ENCODE peak calls at places on chromosomes 16 and 17, in eight cellular contexts. One of them, this sample, is unnamed.

GRCh38 chr17:10048951-10049350 is 143.9 kb upstream of the RCVRN start:
- DNase-seq in heart left ventricle: no peak
- DNase-seq in right lobe of liver: no peak
- DNase-seq in GM12878: no peak
- DNase-seq in body of pancreas: no peak
- DNase-seq in stomach: no peak
- DNase-seq in A549: no peak
- DNase-seq in esophagus squamous epithelium: no peak
- DNase-seq in this sample: no peak

GRCh38 chr17:80051681-80052080 is 15.2 kb downstream of the CCDC40 start:
- DNase-seq in heart left ventricle: no peak
- DNase-seq in body of pancreas: no peak
- DNase-seq in right lobe of liver: no peak
- DNase-seq in GM12878: no peak
- DNase-seq in stomach: no peak
- DNase-seq in A549: no peak
- DNase-seq in esophagus squamous epithelium: no peak
- DNase-seq in this sample: no peak

GRCh38 chr17:49862781-49863331 is 15.0 kb upstream of the TAC4 start:
- DNase-seq in esophagus squamous epithelium: no peak
- DNase-seq in GM12878: no peak
- DNase-seq in right lobe of liver: no peak
- DNase-seq in stomach: no peak
- DNase-seq in body of pancreas: no peak
- DNase-seq in heart left ventricle: no peak
- DNase-seq in A549: no peak
- DNase-seq in this sample: no peak

GRCh38 chr16:83365166-83365565 is 442.6 kb upstream of the HSBP1 start:
- DNase-seq in right lobe of liver: no peak
- DNase-seq in GM12878: no peak
- DNase-seq in stomach: no peak
- DNase-seq in esophagus squamous epithelium: no peak
- DNase-seq in A549: no peak
- DNase-seq in body of pancreas: no peak
- DNase-seq in heart left ventricle: no peak
- DNase-seq in this sample: no peak

GRCh38 chr17:56908061-56908542 is 5.7 kb downstream of the TRIM25 start:
- DNase-seq in right lobe of liver: peak; percentile 61
- DNase-seq in stomach: peak; percentile 58
- DNase-seq in esophagus squamous epithelium: no peak
- DNase-seq in A549: peak; percentile 53
- DNase-seq in heart left ventricle: peak; percentile 36
- DNase-seq in GM12878: peak; percentile 60
- DNase-seq in body of pancreas: no peak
- DNase-seq in this sample: no peak

GRCh38 chr17:69828087-69828486 is 246.9 kb upstream of the KCNJ16 start:
- DNase-seq in right lobe of liver: no peak
- DNase-seq in stomach: peak; percentile 43
- DNase-seq in GM12878: no peak
- DNase-seq in body of pancreas: peak; percentile 34
- DNase-seq in esophagus squamous epithelium: no peak
- DNase-seq in A549: no peak
- DNase-seq in heart left ventricle: peak; percentile 62
- DNase-seq in this sample: no peak

GRCh38 chr17:11644265-11645212 is 46.3 kb downstream of the DNAH9 start:
- DNase-seq in heart left ventricle: peak; percentile 73
- DNase-seq in stomach: peak; percentile 72
- DNase-seq in A549: peak; percentile 82
- DNase-seq in esophagus squamous epithelium: no peak
- DNase-seq in GM12878: no peak
- DNase-seq in body of pancreas: peak; percentile 89
- DNase-seq in right lobe of liver: peak; percentile 75
- DNase-seq in this sample: peak; percentile 55

GRCh38 chr17:27504188-27504995 is 48.1 kb downstream of the KSR1 start:
- DNase-seq in body of pancreas: peak; percentile 58
- DNase-seq in heart left ventricle: no peak
- DNase-seq in GM12878: no peak
- DNase-seq in right lobe of liver: no peak
- DNase-seq in stomach: no peak
- DNase-seq in A549: no peak
- DNase-seq in esophagus squamous epithelium: no peak
- DNase-seq in this sample: no peak

GRCh38 chr17:20010099-20010863 is 1.1 kb downstream of the SPECC1 start:
- DNase-seq in esophagus squamous epithelium: no peak
- DNase-seq in heart left ventricle: peak; percentile 33
- DNase-seq in body of pancreas: peak; percentile 62
- DNase-seq in stomach: peak; percentile 45
- DNase-seq in right lobe of liver: no peak
- DNase-seq in A549: peak; percentile 90
- DNase-seq in GM12878: no peak
- DNase-seq in this sample: peak; percentile 33

GRCh38 chr17:41424111-41424635 is at the start of gene KRT37:
- DNase-seq in body of pancreas: no peak
- DNase-seq in heart left ventricle: no peak
- DNase-seq in GM12878: no peak
- DNase-seq in esophagus squamous epithelium: no peak
- DNase-seq in right lobe of liver: no peak
- DNase-seq in A549: no peak
- DNase-seq in stomach: no peak
- DNase-seq in this sample: no peak

GRCh38 chr16:86775401-86775985 is 197.1 kb downstream of the FOXL1 start:
- DNase-seq in right lobe of liver: no peak
- DNase-seq in A549: no peak
- DNase-seq in GM12878: no peak
- DNase-seq in esophagus squamous epithelium: no peak
- DNase-seq in heart left ventricle: no peak
- DNase-seq in body of pancreas: no peak
- DNase-seq in stomach: no peak
- DNase-seq in this sample: no peak

GRCh38 chr16:24580665-24581064 is 41.3 kb downstream of the RBBP6 start:
- DNase-seq in right lobe of liver: no peak
- DNase-seq in esophagus squamous epithelium: no peak
- DNase-seq in GM12878: no peak
- DNase-seq in stomach: no peak
- DNase-seq in heart left ventricle: no peak
- DNase-seq in body of pancreas: no peak
- DNase-seq in A549: peak; percentile 37
- DNase-seq in this sample: no peak

GRCh38 chr16:24102120-24102740 is 153.9 kb upstream of the CACNG3 start:
- DNase-seq in esophagus squamous epithelium: no peak
- DNase-seq in stomach: no peak
- DNase-seq in heart left ventricle: no peak
- DNase-seq in body of pancreas: no peak
- DNase-seq in right lobe of liver: no peak
- DNase-seq in GM12878: no peak
- DNase-seq in A549: no peak
- DNase-seq in this sample: no peak

GRCh38 chr16:2474877-2475412 is at the start of gene TBC1D24:
- DNase-seq in stomach: peak; percentile 90
- DNase-seq in esophagus squamous epithelium: no peak
- DNase-seq in body of pancreas: peak; percentile 90
- DNase-seq in right lobe of liver: peak; percentile 91
- DNase-seq in A549: peak; percentile 78
- DNase-seq in GM12878: no peak
- DNase-seq in heart left ventricle: peak; percentile 88
- DNase-seq in this sample: peak; percentile 86

GRCh38 chr16:2472885-2473284 is 1.8 kb downstream of the NTN3 start:
- DNase-seq in GM12878: no peak
- DNase-seq in heart left ventricle: no peak
- DNase-seq in A549: no peak
- DNase-seq in right lobe of liver: peak; percentile 90
- DNase-seq in body of pancreas: no peak
- DNase-seq in esophagus squamous epithelium: no peak
- DNase-seq in stomach: no peak
- DNase-seq in this sample: no peak

GRCh38 chr16:2472488-2472864 is 1.4 kb downstream of the NTN3 start:
- DNase-seq in right lobe of liver: no peak
- DNase-seq in stomach: no peak
- DNase-seq in heart left ventricle: no peak
- DNase-seq in GM12878: no peak
- DNase-seq in body of pancreas: no peak
- DNase-seq in A549: no peak
- DNase-seq in esophagus squamous epithelium: no peak
- DNase-seq in this sample: no peak

GRCh38 chr16:2473999-2474876 is 689 bp upstream of the TBC1D24 start:
- DNase-seq in GM12878: no peak
- DNase-seq in heart left ventricle: peak; percentile 45
- DNase-seq in esophagus squamous epithelium: no peak
- DNase-seq in right lobe of liver: peak; percentile 66
- DNase-seq in A549: peak; percentile 56
- DNase-seq in stomach: peak; percentile 60
- DNase-seq in body of pancreas: peak; percentile 68
- DNase-seq in this sample: no peak

DNA sequence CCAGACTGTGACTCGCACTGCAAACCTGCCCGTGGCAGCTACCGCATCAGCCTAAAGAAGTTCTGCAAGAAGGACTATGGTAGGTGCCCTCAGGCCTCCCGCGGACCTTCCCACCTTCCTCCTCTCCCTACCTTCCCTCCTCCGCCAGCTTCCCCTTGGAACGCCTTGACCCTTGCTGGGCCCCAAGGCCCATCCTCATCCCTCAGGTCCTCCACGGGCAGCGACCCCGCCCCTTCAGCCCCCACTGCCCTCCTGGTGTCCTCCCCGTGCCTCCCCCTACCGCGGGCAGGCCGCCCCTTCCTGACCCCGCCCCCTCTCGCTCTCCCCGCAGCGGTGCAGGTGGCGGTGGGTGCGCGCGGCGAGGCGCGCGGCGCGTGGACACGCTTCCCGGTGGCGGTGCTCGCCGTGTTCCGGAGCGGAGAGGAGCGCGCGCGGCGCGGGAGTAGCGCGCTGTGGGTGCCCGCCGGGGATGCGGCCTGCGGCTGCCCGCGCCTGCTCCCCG is 1.5 kb upstream of the TBC1D24 start:
- DNase-seq in esophagus squamous epithelium: no peak
- DNase-seq in stomach: no peak
- DNase-seq in A549: no peak
- DNase-seq in GM12878: no peak
- DNase-seq in heart left ventricle: no peak
- DNase-seq in right lobe of liver: no peak
- DNase-seq in body of pancreas: no peak
- DNase-seq in this sample: no peak
- H3K4me1 ChIP-seq in esophagus squamous epithelium: peaks cover 31% of the 10 kb centered on the region
- H3K4me1 ChIP-seq in stomach: peaks cover 68% of the 10 kb centered on the region
- H3K4me1 ChIP-seq in A549: peaks cover 35% of the 10 kb centered on the region
- H3K4me1 ChIP-seq in GM12878: peaks cover 20% of the 10 kb centered on the region
- H3K4me1 ChIP-seq in heart left ventricle: peaks cover 9% of the 10 kb centered on the region
- H3K4me1 ChIP-seq in right lobe of liver: no peaks in the 10 kb centered on the region
- H3K4me1 ChIP-seq in body of pancreas: peaks cover 75% of the 10 kb centered on the region
- H3K4me1 ChIP-seq in this sample: no peaks in the 10 kb centered on the region

DNA sequence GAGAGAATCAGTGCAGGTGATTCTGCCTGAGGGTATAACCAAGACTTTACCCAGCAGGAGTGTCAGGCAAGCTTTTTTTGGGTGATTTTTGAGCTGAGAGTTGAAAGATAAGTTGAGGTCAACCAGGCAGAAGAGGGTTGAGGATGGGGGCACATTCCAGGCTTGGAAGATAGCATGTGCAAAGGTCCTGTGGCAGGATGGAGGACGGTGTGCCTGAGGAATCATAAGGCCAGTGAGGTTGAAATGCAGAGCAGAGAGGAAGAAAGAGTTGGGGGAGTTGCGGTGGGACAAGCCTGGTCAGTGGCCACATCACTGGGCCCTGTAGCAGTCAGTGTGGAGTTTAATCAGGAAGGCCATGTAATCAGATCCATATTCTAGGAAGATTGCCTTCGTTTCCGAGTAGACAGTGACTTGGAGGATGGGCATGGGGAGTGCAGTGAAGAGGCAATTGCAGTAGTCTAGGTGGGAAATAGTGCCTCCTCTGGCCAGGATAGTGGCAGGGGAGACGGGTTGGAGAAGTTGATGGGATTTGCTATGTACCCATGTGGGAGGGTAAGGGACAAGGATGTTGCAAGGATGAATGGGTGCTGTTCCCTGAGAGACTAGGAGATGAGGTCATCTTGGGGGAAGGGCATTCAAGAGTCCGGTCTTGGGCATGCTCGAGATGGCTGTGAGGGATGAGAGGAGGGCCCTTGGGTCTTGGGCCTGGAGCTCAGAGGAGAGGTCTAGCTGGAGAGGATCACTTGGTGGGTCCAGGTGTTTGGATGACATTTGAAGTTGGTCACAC is 3.9 kb downstream of the PLEKHG4 start:
- DNase-seq in right lobe of liver: no peak
- DNase-seq in esophagus squamous epithelium: no peak
- DNase-seq in stomach: no peak
- DNase-seq in GM12878: no peak
- DNase-seq in body of pancreas: no peak
- DNase-seq in heart left ventricle: no peak
- DNase-seq in A549: peak; percentile 50
- DNase-seq in this sample: no peak
- TF ChIP-seq CTCF in right lobe of liver: no peak
- TF ChIP-seq CTCF in esophagus squamous epithelium: no peak
- TF ChIP-seq CTCF in stomach: no peak
- TF ChIP-seq CTCF in GM12878: no peak
- TF ChIP-seq CTCF in body of pancreas: no peak
- TF ChIP-seq CTCF in heart left ventricle: no peak
- TF ChIP-seq CTCF in A549: no peak
- TF ChIP-seq CTCF in this sample: no peak

GRCh38 chr17:16589097-16589969 is 20.3 kb upstream of the ZNF287 start:
- DNase-seq in body of pancreas: peak; percentile 93
- DNase-seq in A549: peak; percentile 93
- DNase-seq in heart left ventricle: peak; percentile 88
- DNase-seq in GM12878: peak; percentile 28
- DNase-seq in esophagus squamous epithelium: peak; percentile 19
- DNase-seq in stomach: peak; percentile 94
- DNase-seq in right lobe of liver: peak; percentile 93
- DNase-seq in this sample: peak; percentile 88
- TF ChIP-seq POLR2A in body of pancreas: no peak
- TF ChIP-seq POLR2A in A549: peak; percentile 68
- TF ChIP-seq POLR2A in heart left ventricle: no peak
- TF ChIP-seq POLR2A in GM12878: no peak
- TF ChIP-seq POLR2A in esophagus squamous epithelium: peak; percentile 36
- TF ChIP-seq POLR2A in stomach: no peak
- TF ChIP-seq POLR2A in right lobe of liver: peak; percentile 46
- TF ChIP-seq POLR2A in this sample: peak; percentile 31

DNA sequence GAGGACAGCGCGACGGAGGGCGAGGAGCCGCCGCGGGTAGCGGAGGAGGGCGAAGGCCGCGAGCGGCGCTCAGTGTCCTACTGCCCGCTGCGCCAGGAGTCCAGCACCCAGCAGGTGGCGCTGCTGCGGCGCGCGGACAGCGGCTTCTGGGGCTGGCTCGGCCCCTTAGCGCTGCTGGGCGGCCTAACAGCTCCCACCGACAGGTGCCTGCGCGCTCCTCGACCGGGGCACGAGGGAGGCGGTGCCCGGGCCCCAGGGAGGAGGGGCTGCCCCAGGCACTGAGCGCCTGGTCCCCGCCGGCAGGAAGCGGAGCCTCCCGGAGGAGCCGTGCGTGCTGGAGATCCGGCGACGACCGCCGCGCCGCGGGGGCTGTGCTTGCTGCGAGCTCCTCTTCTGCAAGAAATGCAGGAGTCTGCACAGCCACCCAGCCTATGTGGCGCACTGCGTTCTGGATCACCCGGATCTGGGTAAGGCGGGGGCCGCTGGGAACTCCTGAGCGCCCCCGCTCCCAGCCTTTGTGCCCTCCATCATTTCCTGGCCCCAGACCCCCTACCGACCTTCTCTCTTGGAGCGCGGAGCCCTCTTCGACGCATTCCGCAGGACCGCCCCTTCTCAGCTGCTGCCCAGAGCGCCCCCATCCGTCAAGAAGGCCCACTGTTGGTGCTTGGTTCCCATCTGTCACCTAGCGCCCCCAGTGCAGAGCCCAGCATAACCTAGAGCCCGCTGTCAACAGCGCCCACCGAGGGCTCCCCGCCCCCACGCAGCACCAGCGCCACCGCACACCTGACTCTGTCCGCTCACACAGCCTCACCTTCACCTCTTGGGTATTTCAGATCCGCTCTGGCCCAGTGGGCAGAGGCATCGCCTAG is 3.7 kb downstream of the C17orf50 start:
- DNase-seq in esophagus squamous epithelium: no peak
- DNase-seq in stomach: peak; percentile 92
- DNase-seq in right lobe of liver: peak; percentile 89
- DNase-seq in GM12878: peak; percentile 49
- DNase-seq in body of pancreas: peak; percentile 91
- DNase-seq in A549: peak; percentile 96
- DNase-seq in heart left ventricle: peak; percentile 83
- DNase-seq in this sample: peak; percentile 71
- H3K4me1 ChIP-seq in esophagus squamous epithelium: peaks cover 14% of the 10 kb centered on the region
- H3K4me1 ChIP-seq in stomach: peaks cover 18% of the 10 kb centered on the region
- H3K4me1 ChIP-seq in right lobe of liver: no peaks in the 10 kb centered on the region
- H3K4me1 ChIP-seq in GM12878: peaks cover 5% of the 10 kb centered on the region
- H3K4me1 ChIP-seq in body of pancreas: peaks cover 11% of the 10 kb centered on the region
- H3K4me1 ChIP-seq in A549: no peaks in the 10 kb centered on the region
- H3K4me1 ChIP-seq in heart left ventricle: no peaks in the 10 kb centered on the region
- H3K4me1 ChIP-seq in this sample: no peaks in the 10 kb centered on the region

This sample was measured in uterus.